ENCODE peak calls at places on chromosome 14, in nine cellular contexts. One of them, this sample, is unnamed.

GRCh38 chr14:22980672-22981089 is 1.7 kb downstream of the AJUBA start:
- DNase-seq in esophagus muscularis mucosa: no peak
- DNase-seq in lower leg skin: peak
- DNase-seq in lower lobe of right lung: peak
- DNase-seq in fibroblast of lung: no peak
- DNase-seq in fibroblast of pulmonary artery: peak
- DNase-seq in CD8-positive, alpha-beta memory T cell: no peak
- DNase-seq in PC-3: peak
- DNase-seq in keratinocyte: no peak
- DNase-seq in this sample: peak

GRCh38 chr14:62654641-62655040 is 390.6 kb downstream of the KCNH5 start:
- DNase-seq in esophagus muscularis mucosa: no peak
- DNase-seq in lower leg skin: no peak
- DNase-seq in lower lobe of right lung: no peak
- DNase-seq in fibroblast of lung: peak
- DNase-seq in fibroblast of pulmonary artery: peak
- DNase-seq in CD8-positive, alpha-beta memory T cell: no peak
- DNase-seq in PC-3: no peak
- DNase-seq in keratinocyte: no peak
- DNase-seq in this sample: no peak

GRCh38 chr14:27184371-27184901 is 586.6 kb upstream of the NOVA1 start:
- DNase-seq in esophagus muscularis mucosa: no peak
- DNase-seq in lower leg skin: no peak
- DNase-seq in lower lobe of right lung: no peak
- DNase-seq in fibroblast of lung: no peak
- DNase-seq in fibroblast of pulmonary artery: peak
- DNase-seq in CD8-positive, alpha-beta memory T cell: no peak
- DNase-seq in PC-3: peak
- DNase-seq in keratinocyte: no peak
- DNase-seq in this sample: no peak

GRCh38 chr14:44162197-44162596 is 344.9 kb downstream of the FSCB start:
- DNase-seq in esophagus muscularis mucosa: no peak
- DNase-seq in lower leg skin: no peak
- DNase-seq in lower lobe of right lung: no peak
- DNase-seq in fibroblast of lung: no peak
- DNase-seq in fibroblast of pulmonary artery: no peak
- DNase-seq in CD8-positive, alpha-beta memory T cell: no peak
- DNase-seq in PC-3: no peak
- DNase-seq in keratinocyte: no peak
- DNase-seq in this sample: no peak

GRCh38 chr14:61839452-61839851 is 77.2 kb downstream of the SNAPC1 start:
- DNase-seq in esophagus muscularis mucosa: no peak
- DNase-seq in lower leg skin: no peak
- DNase-seq in lower lobe of right lung: no peak
- DNase-seq in fibroblast of lung: peak
- DNase-seq in fibroblast of pulmonary artery: peak
- DNase-seq in CD8-positive, alpha-beta memory T cell: no peak
- DNase-seq in PC-3: peak
- DNase-seq in keratinocyte: no peak
- DNase-seq in this sample: peak

GRCh38 chr14:43338713-43339112 is 1168.4 kb downstream of the FSCB start:
- DNase-seq in esophagus muscularis mucosa: no peak
- DNase-seq in lower leg skin: no peak
- DNase-seq in lower lobe of right lung: no peak
- DNase-seq in fibroblast of lung: no peak
- DNase-seq in fibroblast of pulmonary artery: no peak
- DNase-seq in CD8-positive, alpha-beta memory T cell: no peak
- DNase-seq in PC-3: no peak
- DNase-seq in keratinocyte: no peak
- DNase-seq in this sample: no peak

GRCh38 chr14:95496690-95497241 is 19.7 kb downstream of the SYNE3 start:
- DNase-seq in esophagus muscularis mucosa: no peak
- DNase-seq in lower leg skin: no peak
- DNase-seq in lower lobe of right lung: no peak
- DNase-seq in fibroblast of lung: peak
- DNase-seq in fibroblast of pulmonary artery: peak
- DNase-seq in CD8-positive, alpha-beta memory T cell: no peak
- DNase-seq in PC-3: no peak
- DNase-seq in keratinocyte: no peak
- DNase-seq in this sample: no peak

GRCh38 chr14:61542848-61543790 is 152.2 kb upstream of the HIF1A start:
- DNase-seq in esophagus muscularis mucosa: no peak
- DNase-seq in lower leg skin: no peak
- DNase-seq in lower lobe of right lung: no peak
- DNase-seq in fibroblast of lung: peak
- DNase-seq in fibroblast of pulmonary artery: peak
- DNase-seq in CD8-positive, alpha-beta memory T cell: no peak
- DNase-seq in PC-3: no peak
- DNase-seq in keratinocyte: no peak
- DNase-seq in this sample: no peak

GRCh38 chr14:38187475-38187874 is 20.2 kb upstream of the SSTR1 start:
- DNase-seq in esophagus muscularis mucosa: no peak
- DNase-seq in lower leg skin: peak
- DNase-seq in lower lobe of right lung: no peak
- DNase-seq in fibroblast of lung: no peak
- DNase-seq in fibroblast of pulmonary artery: no peak
- DNase-seq in CD8-positive, alpha-beta memory T cell: no peak
- DNase-seq in PC-3: peak
- DNase-seq in keratinocyte: peak
- DNase-seq in this sample: no peak

GRCh38 chr14:23217621-23218020 is 20.1 kb upstream of the RNF212B start:
- DNase-seq in esophagus muscularis mucosa: no peak
- DNase-seq in lower leg skin: no peak
- DNase-seq in lower lobe of right lung: no peak
- DNase-seq in fibroblast of lung: no peak
- DNase-seq in fibroblast of pulmonary artery: no peak
- DNase-seq in CD8-positive, alpha-beta memory T cell: no peak
- DNase-seq in PC-3: no peak
- DNase-seq in keratinocyte: no peak
- DNase-seq in this sample: no peak

GRCh38 chr14:28773917-28774691 is 7.5 kb downstream of the FOXG1 start:
- DNase-seq in esophagus muscularis mucosa: no peak
- DNase-seq in lower leg skin: no peak
- DNase-seq in lower lobe of right lung: no peak
- DNase-seq in fibroblast of lung: peak
- DNase-seq in fibroblast of pulmonary artery: peak
- DNase-seq in CD8-positive, alpha-beta memory T cell: no peak
- DNase-seq in PC-3: no peak
- DNase-seq in keratinocyte: no peak
- DNase-seq in this sample: no peak

GRCh38 chr14:23034498-23035302 is at the start of gene PSMB5:
- DNase-seq in esophagus muscularis mucosa: peak
- DNase-seq in lower leg skin: peak
- DNase-seq in lower lobe of right lung: peak
- DNase-seq in fibroblast of lung: peak
- DNase-seq in fibroblast of pulmonary artery: peak
- DNase-seq in CD8-positive, alpha-beta memory T cell: peak
- DNase-seq in PC-3: peak
- DNase-seq in keratinocyte: peak
- DNase-seq in this sample: peak

GRCh38 chr14:105487986-105488777 is 1.5 kb downstream of the CRIP1 start:
- DNase-seq in esophagus muscularis mucosa: no peak
- DNase-seq in lower leg skin: peak
- DNase-seq in lower lobe of right lung: no peak
- DNase-seq in fibroblast of lung: no peak
- DNase-seq in fibroblast of pulmonary artery: no peak
- DNase-seq in CD8-positive, alpha-beta memory T cell: no peak
- DNase-seq in PC-3: no peak
- DNase-seq in keratinocyte: no peak
- DNase-seq in this sample: no peak

GRCh38 chr14:76551906-76552305 is 176.0 kb downstream of the ESRRB start:
- DNase-seq in esophagus muscularis mucosa: no peak
- DNase-seq in lower leg skin: no peak
- DNase-seq in lower lobe of right lung: no peak
- DNase-seq in fibroblast of lung: no peak
- DNase-seq in fibroblast of pulmonary artery: no peak
- DNase-seq in CD8-positive, alpha-beta memory T cell: no peak
- DNase-seq in PC-3: no peak
- DNase-seq in keratinocyte: no peak
- DNase-seq in this sample: no peak

GRCh38 chr14:100703574-100704220 is 23.0 kb upstream of the DLK1 start:
- DNase-seq in esophagus muscularis mucosa: no peak
- DNase-seq in lower leg skin: no peak
- DNase-seq in lower lobe of right lung: no peak
- DNase-seq in fibroblast of lung: no peak
- DNase-seq in fibroblast of pulmonary artery: no peak
- DNase-seq in CD8-positive, alpha-beta memory T cell: no peak
- DNase-seq in PC-3: peak
- DNase-seq in keratinocyte: no peak
- DNase-seq in this sample: no peak

GRCh38 chr14:70906785-70907171 is 481 bp upstream of the PCNX1 start:
- DNase-seq in esophagus muscularis mucosa: no peak
- DNase-seq in lower leg skin: no peak
- DNase-seq in lower lobe of right lung: no peak
- DNase-seq in fibroblast of lung: no peak
- DNase-seq in fibroblast of pulmonary artery: no peak
- DNase-seq in CD8-positive, alpha-beta memory T cell: no peak
- DNase-seq in PC-3: no peak
- DNase-seq in keratinocyte: no peak
- DNase-seq in this sample: no peak

GRCh38 chr14:105737504-105738246 is 211.3 kb downstream of the TMEM121 start:
- DNase-seq in esophagus muscularis mucosa: no peak
- DNase-seq in lower leg skin: no peak
- DNase-seq in lower lobe of right lung: no peak
- DNase-seq in fibroblast of lung: no peak
- DNase-seq in fibroblast of pulmonary artery: no peak
- DNase-seq in CD8-positive, alpha-beta memory T cell: no peak
- DNase-seq in PC-3: no peak
- DNase-seq in keratinocyte: no peak
- DNase-seq in this sample: no peak

GRCh38 chr14:82180057-82180620 is 646.5 kb upstream of the SEL1L start:
- DNase-seq in esophagus muscularis mucosa: no peak
- DNase-seq in lower leg skin: no peak
- DNase-seq in lower lobe of right lung: no peak
- DNase-seq in fibroblast of lung: no peak
- DNase-seq in fibroblast of pulmonary artery: no peak
- DNase-seq in CD8-positive, alpha-beta memory T cell: no peak
- DNase-seq in PC-3: no peak
- DNase-seq in keratinocyte: no peak
- DNase-seq in this sample: no peak

GRCh38 chr14:42378880-42379279 is 772.2 kb downstream of the LRFN5 start:
- DNase-seq in esophagus muscularis mucosa: no peak
- DNase-seq in lower leg skin: no peak
- DNase-seq in lower lobe of right lung: no peak
- DNase-seq in fibroblast of lung: no peak
- DNase-seq in fibroblast of pulmonary artery: no peak
- DNase-seq in CD8-positive, alpha-beta memory T cell: no peak
- DNase-seq in PC-3: peak
- DNase-seq in keratinocyte: no peak
- DNase-seq in this sample: no peak

GRCh38 chr14:75275598-75275997 is 3.0 kb upstream of the FOS start:
- DNase-seq in esophagus muscularis mucosa: no peak
- DNase-seq in lower leg skin: no peak
- DNase-seq in lower lobe of right lung: no peak
- DNase-seq in fibroblast of lung: no peak
- DNase-seq in fibroblast of pulmonary artery: no peak
- DNase-seq in CD8-positive, alpha-beta memory T cell: no peak
- DNase-seq in PC-3: no peak
- DNase-seq in keratinocyte: no peak
- DNase-seq in this sample: no peak

GRCh38 chr14:64968167-64968566 is 4.0 kb downstream of the RAB15 start:
- DNase-seq in esophagus muscularis mucosa: no peak
- DNase-seq in lower leg skin: no peak
- DNase-seq in lower lobe of right lung: no peak
- DNase-seq in fibroblast of lung: no peak
- DNase-seq in fibroblast of pulmonary artery: no peak
- DNase-seq in CD8-positive, alpha-beta memory T cell: no peak
- DNase-seq in PC-3: no peak
- DNase-seq in keratinocyte: no peak
- DNase-seq in this sample: no peak

GRCh38 chr14:90381011-90381790 is 15.6 kb upstream of the CALM1 start:
- DNase-seq in esophagus muscularis mucosa: no peak
- DNase-seq in lower leg skin: peak
- DNase-seq in lower lobe of right lung: no peak
- DNase-seq in fibroblast of lung: no peak
- DNase-seq in fibroblast of pulmonary artery: peak
- DNase-seq in CD8-positive, alpha-beta memory T cell: no peak
- DNase-seq in PC-3: no peak
- DNase-seq in keratinocyte: no peak
- DNase-seq in this sample: peak

GRCh38 chr14:72686101-72686500 is 207.8 kb downstream of the DPF3 start:
- DNase-seq in esophagus muscularis mucosa: no peak
- DNase-seq in lower leg skin: no peak
- DNase-seq in lower lobe of right lung: no peak
- DNase-seq in fibroblast of lung: no peak
- DNase-seq in fibroblast of pulmonary artery: no peak
- DNase-seq in CD8-positive, alpha-beta memory T cell: no peak
- DNase-seq in PC-3: peak
- DNase-seq in keratinocyte: no peak
- DNase-seq in this sample: no peak

GRCh38 chr14:103627073-103628025 is 1.7 kb upstream of the KLC1 start:
- DNase-seq in esophagus muscularis mucosa: no peak
- DNase-seq in lower leg skin: no peak
- DNase-seq in lower lobe of right lung: no peak
- DNase-seq in fibroblast of lung: no peak
- DNase-seq in fibroblast of pulmonary artery: no peak
- DNase-seq in CD8-positive, alpha-beta memory T cell: no peak
- DNase-seq in PC-3: peak
- DNase-seq in keratinocyte: no peak
- DNase-seq in this sample: no peak
- H3K4me3 ChIP-seq in esophagus muscularis mucosa: peak
- H3K4me3 ChIP-seq in lower leg skin: no peak
- H3K4me3 ChIP-seq in lower lobe of right lung: no peak
- H3K4me3 ChIP-seq in fibroblast of lung: no peak
- H3K4me3 ChIP-seq in fibroblast of pulmonary artery: no peak
- H3K4me3 ChIP-seq in CD8-positive, alpha-beta memory T cell: no peak
- H3K4me3 ChIP-seq in PC-3: no peak
- H3K4me3 ChIP-seq in keratinocyte: no peak
- H3K4me3 ChIP-seq in this sample: no peak

GRCh38 chr14:25953532-25954144 is 644.2 kb downstream of the NOVA1 start:
- DNase-seq in esophagus muscularis mucosa: no peak
- DNase-seq in lower leg skin: peak
- DNase-seq in lower lobe of right lung: no peak
- DNase-seq in fibroblast of lung: peak
- DNase-seq in fibroblast of pulmonary artery: peak
- DNase-seq in CD8-positive, alpha-beta memory T cell: no peak
- DNase-seq in PC-3: peak
- DNase-seq in keratinocyte: no peak
- DNase-seq in this sample: no peak
- H3K4me3 ChIP-seq in esophagus muscularis mucosa: no peak
- H3K4me3 ChIP-seq in lower leg skin: no peak
- H3K4me3 ChIP-seq in lower lobe of right lung: no peak
- H3K4me3 ChIP-seq in fibroblast of lung: no peak
- H3K4me3 ChIP-seq in fibroblast of pulmonary artery: no peak
- H3K4me3 ChIP-seq in CD8-positive, alpha-beta memory T cell: no peak
- H3K4me3 ChIP-seq in PC-3: no peak
- H3K4me3 ChIP-seq in keratinocyte: no peak
- H3K4me3 ChIP-seq in this sample: no peak

GRCh38 chr14:68543516-68543915 is 249.4 kb downstream of the ZFP36L1 start:
- DNase-seq in esophagus muscularis mucosa: peak
- DNase-seq in lower leg skin: no peak
- DNase-seq in lower lobe of right lung: no peak
- DNase-seq in fibroblast of lung: no peak
- DNase-seq in fibroblast of pulmonary artery: no peak
- DNase-seq in CD8-positive, alpha-beta memory T cell: no peak
- DNase-seq in PC-3: no peak
- DNase-seq in keratinocyte: no peak
- DNase-seq in this sample: no peak
- H3K4me3 ChIP-seq in esophagus muscularis mucosa: no peak
- H3K4me3 ChIP-seq in lower leg skin: no peak
- H3K4me3 ChIP-seq in lower lobe of right lung: no peak
- H3K4me3 ChIP-seq in fibroblast of lung: no peak
- H3K4me3 ChIP-seq in fibroblast of pulmonary artery: no peak
- H3K4me3 ChIP-seq in CD8-positive, alpha-beta memory T cell: no peak
- H3K4me3 ChIP-seq in PC-3: no peak
- H3K4me3 ChIP-seq in keratinocyte: no peak
- H3K4me3 ChIP-seq in this sample: no peak

GRCh38 chr14:45246633-45247173 is 6.3 kb downstream of the MIS18BP1 start:
- DNase-seq in esophagus muscularis mucosa: no peak
- DNase-seq in lower leg skin: no peak
- DNase-seq in lower lobe of right lung: no peak
- DNase-seq in fibroblast of lung: no peak
- DNase-seq in fibroblast of pulmonary artery: no peak
- DNase-seq in CD8-positive, alpha-beta memory T cell: no peak
- DNase-seq in PC-3: no peak
- DNase-seq in keratinocyte: no peak
- DNase-seq in this sample: no peak
- H3K4me3 ChIP-seq in esophagus muscularis mucosa: no peak
- H3K4me3 ChIP-seq in lower leg skin: no peak
- H3K4me3 ChIP-seq in lower lobe of right lung: no peak
- H3K4me3 ChIP-seq in fibroblast of lung: no peak
- H3K4me3 ChIP-seq in fibroblast of pulmonary artery: no peak
- H3K4me3 ChIP-seq in CD8-positive, alpha-beta memory T cell: no peak
- H3K4me3 ChIP-seq in PC-3: no peak
- H3K4me3 ChIP-seq in keratinocyte: no peak
- H3K4me3 ChIP-seq in this sample: no peak